ENCODE peak calls at places on chromosomes 7 and 10, in nine cellular contexts. G is anterior cingulate cortex; A is cardiac fibroblast; K is Peyer's patch; B is T-helper 22 cell; W is foreskin fibroblast; R is brain microvascular endothelial cell; D is NCI-H1694 treated with DMSO at 0.1 percent for 48 hours; I is stimulated activated CD4-positive, alpha-beta T cell treated with anti-CD3 and anti-CD28 coated beads, Interleukin-4, amount 100 ng/mL, for 24 hours. V is an unnamed sample.

GRCh38 chr10:121988361-121989324 is at the start of gene TACC2:
- DNase-seq in D (no peak), K (no peak), B (no peak), R (no peak), A (no peak), G (no peak), I (no peak), W (no peak), V (no peak)

GRCh38 chr7:80232969-80233724 is 98.5 kb downstream of the GNAI1 start:
- DNase-seq in I (no peak), B (no peak), A (no peak), W (no peak), K (no peak), R (no peak), D (no peak), G (no peak), V (no peak)

GRCh38 chr7:134695321-134695860 is 48.7 kb downstream of the BPGM start:
- DNase-seq in D (no peak), R (peak), W (peak), A (peak), B (no peak), I (no peak), G (no peak), K (no peak), V (no peak)

GRCh38 chr10:102334106-102334505 is 61.4 kb upstream of the NFKB2 start:
- DNase-seq in B (no peak), K (no peak), W (peak), A (peak), G (no peak), I (no peak), D (no peak), R (no peak), V (no peak)

GRCh38 chr7:44136731-44137130 is 4.4 kb downstream of the MYL7 start:
- DNase-seq in K (no peak), R (no peak), G (no peak), B (no peak), A (no peak), D (no peak), I (no peak), W (peak), V (no peak)

GRCh38 chr10:101227765-101228681 is 1.2 kb downstream of the LBX1 start:
- DNase-seq in G (no peak), R (no peak), A (no peak), D (no peak), I (no peak), W (no peak), B (no peak), K (no peak), V (no peak)

GRCh38 chr10:1550291-1550595 is 187.1 kb downstream of the ADARB2 start:
- DNase-seq in B (no peak), A (no peak), I (no peak), D (no peak), G (no peak), R (no peak), K (no peak), W (no peak), V (no peak)

GRCh38 chr10:131198401-131198800 is 113.1 kb downstream of the TCERG1L start:
- DNase-seq in A (no peak), W (no peak), I (peak), B (no peak), K (no peak), D (no peak), G (no peak), R (no peak), V (no peak)

GRCh38 chr10:128219295-128219694 is 93.1 kb upstream of the MKI67 start:
- DNase-seq in I (no peak), R (no peak), G (no peak), K (no peak), W (no peak), A (no peak), B (no peak), D (no peak), V (no peak)

GRCh38 chr10:101030492-101031127 is 319 bp downstream of the PDZD7 start:
- DNase-seq in K (no peak), D (no peak), G (no peak), R (no peak), W (no peak), I (no peak), A (no peak), B (no peak), V (no peak)

GRCh38 chr7:29968683-29969457 is 20.7 kb downstream of the SCRN1 start:
- DNase-seq in I (no peak), R (peak), W (peak), B (no peak), A (peak), K (no peak), G (no peak), D (peak), V (no peak)

GRCh38 chr7:113085781-113086390 is 741 bp downstream of the GPR85 start:
- DNase-seq in R (no peak), A (no peak), G (peak), D (peak), B (no peak), K (no peak), I (no peak), W (peak), V (no peak)

GRCh38 chr7:30764030-30764991 is 6.9 kb upstream of the MINDY4 start:
- DNase-seq in A (peak), G (no peak), I (no peak), R (peak), K (no peak), B (no peak), W (peak), D (no peak), V (no peak)

GRCh38 chr7:100483101-100483727 is 513 bp upstream of the NYAP1 start:
- DNase-seq in R (peak), A (peak), I (peak), K (peak), B (peak), D (peak), W (peak), G (peak), V (peak)

GRCh38 chr10:125691160-125691981 is 8.4 kb upstream of the TEX36 start:
- DNase-seq in K (no peak), I (no peak), A (no peak), R (no peak), D (no peak), B (no peak), G (no peak), W (peak), V (no peak)

GRCh38 chr7:154178890-154179289 is 126.7 kb downstream of the DPP6 start:
- DNase-seq in K (no peak), R (no peak), G (no peak), A (no peak), W (no peak), D (no peak), B (no peak), I (no peak), V (no peak)

GRCh38 chr10:92239600-92240288 is 51.1 kb downstream of the CPEB3 start:
- DNase-seq in R (peak), K (peak), B (no peak), A (peak), I (peak), W (peak), D (no peak), G (peak), V (peak)

GRCh38 chr7:87391020-87391701 is 45.7 kb downstream of the CROT start:
- DNase-seq in D (no peak), W (no peak), G (no peak), I (no peak), A (no peak), K (no peak), B (no peak), R (no peak), V (no peak)

GRCh38 chr7:31805209-31805818 is 118.3 kb downstream of the PPP1R17 start:
- DNase-seq in B (no peak), K (no peak), I (no peak), D (no peak), A (no peak), G (no peak), R (no peak), W (no peak), V (no peak)

GRCh38 chr10:31708513-31708912 is 220.1 kb downstream of the ARHGAP12 start:
- DNase-seq in A (peak), K (no peak), D (no peak), B (no peak), I (no peak), W (peak), G (no peak), R (no peak), V (no peak)